ENCODE peak calls at places on chromosomes 3 and 15, in six cellular contexts. X is pancreas, T is uterus, E is hepatocyte, O is left lung, R is right lobe of liver. B is an unnamed sample.

GRCh38 chr15:29322407-29322806 is 52.8 kb upstream of the NSMCE3 start:
- DNase-seq in T (no peak), X (no peak), O (no peak), R (no peak), E (peak; percentile 22), B (no peak)

GRCh38 chr15:62173215-62173614 is 8.1 kb upstream of the C2CD4B start:
- DNase-seq in X (no peak), R (peak; percentile 60), T (no peak), O (no peak), E (no peak), B (no peak)

GRCh38 chr3:131218196-131218595 is 163.4 kb upstream of the NUDT16 start:
- DNase-seq in T (no peak), O (no peak), E (no peak), X (no peak), R (no peak), B (no peak)

GRCh38 chr3:185992801-185993467 is 55.1 kb upstream of the TRA2B start:
- DNase-seq in R (no peak), E (no peak), T (no peak), O (no peak), X (no peak), B (no peak)

GRCh38 chr3:34865350-34865749 is 774.0 kb upstream of the ARPP21 start:
- DNase-seq in E (no peak), O (no peak), X (no peak), T (no peak), R (no peak), B (no peak)

GRCh38 chr15:63820210-63820609 is 13.5 kb downstream of the HERC1 start:
- DNase-seq in E (no peak), O (no peak), T (no peak), R (no peak), X (no peak), B (no peak)

GRCh38 chr3:171187706-171188290 is 161.3 kb upstream of the SLC2A2 start:
- DNase-seq in T (no peak), E (peak; percentile 44), X (no peak), R (no peak), O (no peak), B (no peak)

GRCh38 chr3:129595544-129596193 is 10.8 kb downstream of the PLXND1 start:
- DNase-seq in T (no peak), R (no peak), X (no peak), O (no peak), E (no peak), B (no peak)

GRCh38 chr15:66882251-66883020 is 180.4 kb downstream of the SMAD6 start:
- DNase-seq in T (peak; percentile 46), X (no peak), R (no peak), O (no peak), E (no peak), B (no peak)

GRCh38 chr3:31790516-31791148 is 190.4 kb downstream of the OSBPL10 start:
- DNase-seq in X (no peak), T (no peak), E (no peak), R (no peak), O (no peak), B (no peak)

GRCh38 chr3:93994056-93994455 is 14.1 kb downstream of the ARL13B start:
- DNase-seq in T (no peak), O (no peak), R (no peak), E (no peak), X (no peak), B (no peak)

GRCh38 chr3:140216249-140216648 is 281.3 kb downstream of the CLSTN2 start:
- DNase-seq in E (no peak), T (no peak), X (no peak), O (no peak), R (no peak), B (no peak)

GRCh38 chr15:94164202-94164807 is 67.1 kb upstream of the MCTP2 start:
- DNase-seq in O (no peak), X (no peak), T (peak; percentile 23), R (no peak), E (peak; percentile 80), B (no peak)

GRCh38 chr15:80777137-80777536 is 2.0 kb upstream of the CEMIP start:
- DNase-seq in X (no peak), R (no peak), O (no peak), T (peak; percentile 45), E (peak; percentile 35), B (no peak)

GRCh38 chr3:71064976-71065763 is 518.4 kb downstream of the FOXP1 start:
- DNase-seq in R (peak; percentile 73), X (peak; percentile 83), E (peak; percentile 81), O (peak; percentile 92), T (peak; percentile 58), B (peak; percentile 83)

GRCh38 chr3:66039590-66039887 is 821 bp upstream of the MAGI1 start:
- DNase-seq in R (peak; percentile 68), X (peak; percentile 81), T (peak; percentile 24), O (peak; percentile 79), E (peak; percentile 68), B (peak; percentile 73)

GRCh38 chr15:90055182-90055581 is 47.1 kb downstream of the IDH2 start:
- DNase-seq in T (no peak), X (no peak), R (no peak), E (no peak), O (no peak), B (no peak)

GRCh38 chr3:129934234-129935123 is 40.0 kb upstream of the TRH start:
- DNase-seq in R (no peak), X (no peak), O (peak; percentile 67), E (peak; percentile 52), T (peak; percentile 37), B (no peak)

DNA sequence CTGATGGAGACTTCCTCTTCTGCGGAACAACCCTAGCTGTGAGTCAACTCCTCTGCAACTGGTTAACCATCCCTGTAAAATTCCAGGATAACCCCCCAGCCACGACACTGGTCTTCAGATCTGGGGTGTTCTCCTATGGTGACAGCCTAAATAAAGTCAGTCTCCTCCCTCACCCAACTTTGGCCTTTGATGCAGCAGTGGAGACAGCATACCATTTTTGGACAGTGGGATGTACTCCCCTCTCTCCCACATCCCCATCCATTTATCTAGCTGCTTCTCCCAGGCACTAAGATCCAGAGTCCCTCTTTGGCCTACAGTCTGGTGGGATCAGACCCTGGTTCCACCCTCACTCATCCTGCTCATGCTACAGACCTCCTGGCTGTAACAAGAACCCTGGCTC is 352.6 kb downstream of the OCA2 start:
- DNase-seq in T (no peak), R (no peak), O (no peak), E (no peak), X (no peak), B (no peak)
- H3K9me3 ChIP-seq in T (no peaks in the 10 kb centered on the region), R (no peaks in the 10 kb centered on the region), O (no peaks in the 10 kb centered on the region), E (no peaks in the 10 kb centered on the region), X (no peaks in the 10 kb centered on the region), B (no peaks in the 10 kb centered on the region)

DNA sequence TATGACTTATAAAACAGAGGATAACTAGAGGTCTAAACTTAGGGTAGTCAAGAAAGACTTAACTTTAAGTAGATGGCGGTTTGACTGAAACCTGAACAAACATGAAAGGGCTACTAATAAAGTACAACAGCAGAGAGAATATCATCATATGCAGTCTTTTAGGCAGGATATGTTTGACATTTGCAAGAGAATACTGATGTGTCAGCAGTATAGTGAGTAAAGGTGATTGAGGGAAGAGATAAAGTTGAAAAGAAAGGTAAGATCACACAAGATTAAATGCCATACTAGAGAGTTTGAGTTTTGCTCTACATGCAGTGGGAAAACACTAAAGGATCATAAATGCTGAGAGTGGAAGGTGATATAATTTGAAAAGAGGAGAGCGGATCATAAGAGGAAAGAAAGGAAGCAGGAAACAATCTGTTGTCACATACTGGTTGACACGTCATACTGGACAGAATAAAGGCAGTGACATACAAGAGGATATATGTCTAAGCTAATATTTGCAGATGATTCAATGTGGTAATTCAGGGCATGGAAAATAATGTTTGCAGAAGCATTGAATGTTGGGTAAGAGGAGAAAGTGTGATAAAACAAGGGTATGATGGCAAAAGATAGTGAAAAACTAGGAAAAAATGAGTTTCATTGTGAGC is 223.0 kb downstream of the EPHA6 start:
- DNase-seq in X (no peak), R (no peak), T (no peak), O (no peak), E (no peak), B (no peak)
- TF ChIP-seq CTCF in X (no peak), R (no peak), T (no peak), O (no peak), E (no peak), B (no peak)

GRCh38 chr3:118537454-118537853 is 497.2 kb downstream of the IGSF11 start:
- DNase-seq in T (no peak), R (no peak), E (no peak), X (no peak), O (no peak), B (no peak)
- H3K27ac ChIP-seq in T (no peak overlapping the region), R (no peak overlapping the region), E (no peak overlapping the region), X (no peak overlapping the region), O (no peak overlapping the region), B (no peak overlapping the region)

GRCh38 chr3:195597848-195598247 is 14.1 kb upstream of the APOD start:
- DNase-seq in X (no peak), E (no peak), O (no peak), R (no peak), T (no peak), B (no peak)

GRCh38 chr3:195591220-195591619 is 7.5 kb upstream of the APOD start:
- DNase-seq in X (no peak), O (no peak), E (no peak), T (no peak), R (no peak), B (no peak)

GRCh38 chr3:195591852-195592251 is 8.1 kb upstream of the APOD start:
- DNase-seq in E (no peak), R (no peak), T (no peak), X (no peak), O (no peak), B (no peak)

GRCh38 chr3:195596648-195597628 is 13.2 kb upstream of the APOD start:
- DNase-seq in E (no peak), X (no peak), T (no peak), R (no peak), O (no peak), B (no peak)

GRCh38 chr3:195595778-195596531 is 12.2 kb upstream of the APOD start:
- DNase-seq in O (no peak), X (no peak), T (no peak), R (no peak), E (no peak), B (no peak)
- H3K9me3 ChIP-seq in O (no peaks in the 10 kb centered on the region), X (no peaks in the 10 kb centered on the region), T (no peaks in the 10 kb centered on the region), R (no peaks in the 10 kb centered on the region), E (no peaks in the 10 kb centered on the region), B (no peaks in the 10 kb centered on the region)

DNA sequence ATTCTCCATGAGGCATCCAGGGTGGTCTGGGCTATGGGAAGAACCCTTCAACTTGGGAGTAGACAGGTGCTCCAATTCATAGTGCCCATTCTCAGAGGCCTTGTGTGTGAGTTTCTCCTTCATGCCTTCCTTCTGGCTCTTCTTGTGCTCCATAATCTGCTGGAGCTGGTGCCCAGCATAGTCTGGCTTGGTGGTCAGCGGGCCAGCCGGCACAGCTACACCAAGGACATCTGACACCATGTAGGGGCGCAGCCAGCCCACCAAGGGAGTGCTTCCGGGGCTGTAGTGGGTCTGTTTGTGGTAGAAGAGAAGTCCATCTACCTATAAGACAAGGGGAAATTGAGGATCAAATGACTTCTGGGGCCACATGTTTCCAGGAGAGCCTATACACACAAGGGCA is 19.2 kb upstream of the PTPN9 start:
- DNase-seq in O (no peak), R (no peak), E (no peak), T (no peak), X (no peak), B (no peak)
- TF ChIP-seq CTCF in O (no peak), R (no peak), E (no peak), T (no peak), X (no peak), B (no peak)

GRCh38 chr3:11629716-11630115 is 14.0 kb downstream of the VGLL4 start:
- DNase-seq in R (no peak), X (no peak), O (no peak), T (no peak), E (no peak), B (no peak)
- H3K27ac ChIP-seq in R (no peak overlapping the region), X (no peak overlapping the region), O (no peak overlapping the region), T (peak overlapping the region; percentile 51), E (peak overlapping the region; percentile 70), B (no peak overlapping the region)